ENCODE peak calls at places on chromosomes 3 and 15, in nine cellular contexts. One of them, this sample, is unnamed.

GRCh38 chr15:67098768-67099282 is 33.4 kb downstream of the SMAD3 start:
- DNase-seq in A549: no peak
- DNase-seq in cardiac muscle cell: no peak
- DNase-seq in activated B cell treated with CpG ODN at 0.5 μM for 24 hours: no peak
- DNase-seq in AG04450: no peak
- DNase-seq in RWPE1: no peak
- DNase-seq in psoas muscle: no peak
- DNase-seq in ovary: no peak
- DNase-seq in pancreas: no peak
- DNase-seq in this sample: no peak

GRCh38 chr3:24004171-24004938 is 59.3 kb downstream of the NR1D2 start:
- DNase-seq in A549: no peak
- DNase-seq in cardiac muscle cell: no peak
- DNase-seq in activated B cell treated with CpG ODN at 0.5 μM for 24 hours: no peak
- DNase-seq in AG04450: no peak
- DNase-seq in RWPE1: no peak
- DNase-seq in psoas muscle: no peak
- DNase-seq in ovary: no peak
- DNase-seq in pancreas: no peak
- DNase-seq in this sample: no peak

GRCh38 chr3:131549340-131549739 is 46.6 kb upstream of the MRPL3 start:
- DNase-seq in A549: no peak
- DNase-seq in cardiac muscle cell: no peak
- DNase-seq in activated B cell treated with CpG ODN at 0.5 μM for 24 hours: no peak
- DNase-seq in AG04450: no peak
- DNase-seq in RWPE1: no peak
- DNase-seq in psoas muscle: no peak
- DNase-seq in ovary: no peak
- DNase-seq in pancreas: no peak
- DNase-seq in this sample: no peak

GRCh38 chr15:45111390-45112142 is 2.4 kb downstream of the DUOX2 start:
- DNase-seq in A549: no peak
- DNase-seq in cardiac muscle cell: no peak
- DNase-seq in activated B cell treated with CpG ODN at 0.5 μM for 24 hours: no peak
- DNase-seq in AG04450: no peak
- DNase-seq in RWPE1: no peak
- DNase-seq in psoas muscle: no peak
- DNase-seq in ovary: no peak
- DNase-seq in pancreas: no peak
- DNase-seq in this sample: no peak

GRCh38 chr3:139378587-139378986 is 10.9 kb downstream of the COPB2 start:
- DNase-seq in A549: no peak
- DNase-seq in cardiac muscle cell: no peak
- DNase-seq in activated B cell treated with CpG ODN at 0.5 μM for 24 hours: no peak
- DNase-seq in AG04450: no peak
- DNase-seq in RWPE1: no peak
- DNase-seq in psoas muscle: no peak
- DNase-seq in ovary: no peak
- DNase-seq in pancreas: no peak
- DNase-seq in this sample: no peak

GRCh38 chr3:126479642-126480041 is 4.0 kb upstream of the ZXDC start:
- DNase-seq in A549: no peak
- DNase-seq in cardiac muscle cell: no peak
- DNase-seq in activated B cell treated with CpG ODN at 0.5 μM for 24 hours: no peak
- DNase-seq in AG04450: no peak
- DNase-seq in RWPE1: no peak
- DNase-seq in psoas muscle: no peak
- DNase-seq in ovary: no peak
- DNase-seq in pancreas: no peak
- DNase-seq in this sample: no peak

GRCh38 chr3:128993461-128994172 is at the start of gene CFAP92:
- DNase-seq in A549: peak
- DNase-seq in cardiac muscle cell: peak
- DNase-seq in activated B cell treated with CpG ODN at 0.5 μM for 24 hours: peak
- DNase-seq in AG04450: no peak
- DNase-seq in RWPE1: peak
- DNase-seq in psoas muscle: peak
- DNase-seq in ovary: peak
- DNase-seq in pancreas: peak
- DNase-seq in this sample: no peak

GRCh38 chr3:146421814-146422748 is 47.3 kb downstream of the PLSCR2 start:
- DNase-seq in A549: peak
- DNase-seq in cardiac muscle cell: no peak
- DNase-seq in activated B cell treated with CpG ODN at 0.5 μM for 24 hours: no peak
- DNase-seq in AG04450: peak
- DNase-seq in RWPE1: peak
- DNase-seq in psoas muscle: no peak
- DNase-seq in ovary: no peak
- DNase-seq in pancreas: no peak
- DNase-seq in this sample: no peak

GRCh38 chr15:73346735-73347312 is 21.9 kb downstream of the HCN4 start:
- DNase-seq in A549: peak
- DNase-seq in cardiac muscle cell: peak
- DNase-seq in activated B cell treated with CpG ODN at 0.5 μM for 24 hours: peak
- DNase-seq in AG04450: no peak
- DNase-seq in RWPE1: peak
- DNase-seq in psoas muscle: peak
- DNase-seq in ovary: peak
- DNase-seq in pancreas: peak
- DNase-seq in this sample: no peak

GRCh38 chr3:132090921-132091320 is 56.1 kb upstream of the CPNE4 start:
- DNase-seq in A549: no peak
- DNase-seq in cardiac muscle cell: no peak
- DNase-seq in activated B cell treated with CpG ODN at 0.5 μM for 24 hours: no peak
- DNase-seq in AG04450: no peak
- DNase-seq in RWPE1: no peak
- DNase-seq in psoas muscle: no peak
- DNase-seq in ovary: no peak
- DNase-seq in pancreas: no peak
- DNase-seq in this sample: no peak

GRCh38 chr15:92801774-92802464 is 98.2 kb upstream of the CHD2 start:
- DNase-seq in A549: no peak
- DNase-seq in cardiac muscle cell: no peak
- DNase-seq in activated B cell treated with CpG ODN at 0.5 μM for 24 hours: no peak
- DNase-seq in AG04450: peak
- DNase-seq in RWPE1: no peak
- DNase-seq in psoas muscle: peak
- DNase-seq in ovary: peak
- DNase-seq in pancreas: peak
- DNase-seq in this sample: peak

GRCh38 chr3:34212175-34212574 is 413.7 kb downstream of the PDCD6IP start:
- DNase-seq in A549: no peak
- DNase-seq in cardiac muscle cell: no peak
- DNase-seq in activated B cell treated with CpG ODN at 0.5 μM for 24 hours: no peak
- DNase-seq in AG04450: no peak
- DNase-seq in RWPE1: no peak
- DNase-seq in psoas muscle: no peak
- DNase-seq in ovary: no peak
- DNase-seq in pancreas: peak
- DNase-seq in this sample: no peak

GRCh38 chr3:148657470-148657869 is 40.2 kb upstream of the AGTR1 start:
- DNase-seq in A549: no peak
- DNase-seq in cardiac muscle cell: no peak
- DNase-seq in activated B cell treated with CpG ODN at 0.5 μM for 24 hours: no peak
- DNase-seq in AG04450: no peak
- DNase-seq in RWPE1: no peak
- DNase-seq in psoas muscle: no peak
- DNase-seq in ovary: no peak
- DNase-seq in pancreas: no peak
- DNase-seq in this sample: no peak

GRCh38 chr3:123430266-123430665 is 18.6 kb downstream of the ADCY5 start:
- DNase-seq in A549: no peak
- DNase-seq in cardiac muscle cell: no peak
- DNase-seq in activated B cell treated with CpG ODN at 0.5 μM for 24 hours: no peak
- DNase-seq in AG04450: no peak
- DNase-seq in RWPE1: no peak
- DNase-seq in psoas muscle: no peak
- DNase-seq in ovary: no peak
- DNase-seq in pancreas: no peak
- DNase-seq in this sample: no peak

GRCh38 chr3:58989173-58989572 is 60.7 kb downstream of the CFAP20DC start:
- DNase-seq in A549: no peak
- DNase-seq in cardiac muscle cell: no peak
- DNase-seq in activated B cell treated with CpG ODN at 0.5 μM for 24 hours: no peak
- DNase-seq in AG04450: peak
- DNase-seq in RWPE1: peak
- DNase-seq in psoas muscle: no peak
- DNase-seq in ovary: no peak
- DNase-seq in pancreas: no peak
- DNase-seq in this sample: no peak

GRCh38 chr15:76449455-76449854 is 112.9 kb downstream of the ISL2 start:
- DNase-seq in A549: no peak
- DNase-seq in cardiac muscle cell: no peak
- DNase-seq in activated B cell treated with CpG ODN at 0.5 μM for 24 hours: no peak
- DNase-seq in AG04450: no peak
- DNase-seq in RWPE1: no peak
- DNase-seq in psoas muscle: no peak
- DNase-seq in ovary: no peak
- DNase-seq in pancreas: no peak
- DNase-seq in this sample: no peak

GRCh38 chr3:94482686-94483085 is 419.8 kb downstream of the NSUN3 start:
- DNase-seq in A549: no peak
- DNase-seq in cardiac muscle cell: no peak
- DNase-seq in activated B cell treated with CpG ODN at 0.5 μM for 24 hours: no peak
- DNase-seq in AG04450: no peak
- DNase-seq in RWPE1: no peak
- DNase-seq in psoas muscle: no peak
- DNase-seq in ovary: no peak
- DNase-seq in pancreas: no peak
- DNase-seq in this sample: no peak

GRCh38 chr15:56040081-56041035 is 46.9 kb upstream of the NEDD4 start:
- DNase-seq in A549: peak
- DNase-seq in cardiac muscle cell: no peak
- DNase-seq in activated B cell treated with CpG ODN at 0.5 μM for 24 hours: no peak
- DNase-seq in AG04450: peak
- DNase-seq in RWPE1: peak
- DNase-seq in psoas muscle: peak
- DNase-seq in ovary: peak
- DNase-seq in pancreas: peak
- DNase-seq in this sample: peak

GRCh38 chr3:127712881-127713771 is 40.4 kb downstream of the ABTB1 start:
- DNase-seq in A549: no peak
- DNase-seq in cardiac muscle cell: no peak
- DNase-seq in activated B cell treated with CpG ODN at 0.5 μM for 24 hours: no peak
- DNase-seq in AG04450: no peak
- DNase-seq in RWPE1: no peak
- DNase-seq in psoas muscle: no peak
- DNase-seq in ovary: no peak
- DNase-seq in pancreas: no peak
- DNase-seq in this sample: no peak

GRCh38 chr15:79680721-79681120 is 216.1 kb downstream of the MTHFS start:
- DNase-seq in A549: peak
- DNase-seq in cardiac muscle cell: no peak
- DNase-seq in activated B cell treated with CpG ODN at 0.5 μM for 24 hours: no peak
- DNase-seq in AG04450: peak
- DNase-seq in RWPE1: peak
- DNase-seq in psoas muscle: no peak
- DNase-seq in ovary: no peak
- DNase-seq in pancreas: no peak
- DNase-seq in this sample: peak

GRCh38 chr3:142226474-142226873 is 1.1 kb upstream of the GK5 start:
- DNase-seq in A549: peak
- DNase-seq in cardiac muscle cell: no peak
- DNase-seq in activated B cell treated with CpG ODN at 0.5 μM for 24 hours: no peak
- DNase-seq in AG04450: no peak
- DNase-seq in RWPE1: peak
- DNase-seq in psoas muscle: no peak
- DNase-seq in ovary: no peak
- DNase-seq in pancreas: no peak
- DNase-seq in this sample: no peak

GRCh38 chr3:140834266-140835037 is 107.2 kb upstream of the SLC25A36 start:
- DNase-seq in A549: no peak
- DNase-seq in cardiac muscle cell: no peak
- DNase-seq in activated B cell treated with CpG ODN at 0.5 μM for 24 hours: no peak
- DNase-seq in AG04450: no peak
- DNase-seq in RWPE1: peak
- DNase-seq in psoas muscle: no peak
- DNase-seq in ovary: no peak
- DNase-seq in pancreas: no peak
- DNase-seq in this sample: no peak

GRCh38 chr3:45343947-45344346 is 44.4 kb upstream of the LARS2 start:
- DNase-seq in A549: peak
- DNase-seq in cardiac muscle cell: no peak
- DNase-seq in activated B cell treated with CpG ODN at 0.5 μM for 24 hours: no peak
- DNase-seq in AG04450: no peak
- DNase-seq in RWPE1: peak
- DNase-seq in psoas muscle: no peak
- DNase-seq in ovary: no peak
- DNase-seq in pancreas: no peak
- DNase-seq in this sample: no peak
- TF ChIP-seq CTCF in A549: no peak
- TF ChIP-seq CTCF in cardiac muscle cell: no peak
- TF ChIP-seq CTCF in activated B cell treated with CpG ODN at 0.5 μM for 24 hours: no peak
- TF ChIP-seq CTCF in AG04450: no peak
- TF ChIP-seq CTCF in RWPE1: no peak
- TF ChIP-seq CTCF in psoas muscle: no peak
- TF ChIP-seq CTCF in ovary: no peak
- TF ChIP-seq CTCF in pancreas: no peak
- TF ChIP-seq CTCF in this sample: no peak

GRCh38 chr15:64905119-64905831 is 6.4 kb upstream of the ANKDD1A start:
- DNase-seq in A549: peak
- DNase-seq in cardiac muscle cell: peak
- DNase-seq in activated B cell treated with CpG ODN at 0.5 μM for 24 hours: peak
- DNase-seq in AG04450: no peak
- DNase-seq in RWPE1: peak
- DNase-seq in psoas muscle: peak
- DNase-seq in ovary: peak
- DNase-seq in pancreas: peak
- DNase-seq in this sample: peak
- TF ChIP-seq CTCF in A549: peak
- TF ChIP-seq CTCF in cardiac muscle cell: peak
- TF ChIP-seq CTCF in activated B cell treated with CpG ODN at 0.5 μM for 24 hours: peak
- TF ChIP-seq CTCF in AG04450: peak
- TF ChIP-seq CTCF in RWPE1: peak
- TF ChIP-seq CTCF in psoas muscle: peak
- TF ChIP-seq CTCF in ovary: no peak
- TF ChIP-seq CTCF in pancreas: peak
- TF ChIP-seq CTCF in this sample: peak

GRCh38 chr15:57751177-57751800 is 44.8 kb downstream of the POLR2M start:
- DNase-seq in A549: peak
- DNase-seq in cardiac muscle cell: peak
- DNase-seq in activated B cell treated with CpG ODN at 0.5 μM for 24 hours: no peak
- DNase-seq in AG04450: peak
- DNase-seq in RWPE1: peak
- DNase-seq in psoas muscle: no peak
- DNase-seq in ovary: no peak
- DNase-seq in pancreas: no peak
- DNase-seq in this sample: no peak
- TF ChIP-seq CTCF in A549: peak
- TF ChIP-seq CTCF in cardiac muscle cell: peak
- TF ChIP-seq CTCF in activated B cell treated with CpG ODN at 0.5 μM for 24 hours: no peak
- TF ChIP-seq CTCF in AG04450: peak
- TF ChIP-seq CTCF in RWPE1: peak
- TF ChIP-seq CTCF in psoas muscle: peak
- TF ChIP-seq CTCF in ovary: no peak
- TF ChIP-seq CTCF in pancreas: no peak
- TF ChIP-seq CTCF in this sample: peak

DNA sequence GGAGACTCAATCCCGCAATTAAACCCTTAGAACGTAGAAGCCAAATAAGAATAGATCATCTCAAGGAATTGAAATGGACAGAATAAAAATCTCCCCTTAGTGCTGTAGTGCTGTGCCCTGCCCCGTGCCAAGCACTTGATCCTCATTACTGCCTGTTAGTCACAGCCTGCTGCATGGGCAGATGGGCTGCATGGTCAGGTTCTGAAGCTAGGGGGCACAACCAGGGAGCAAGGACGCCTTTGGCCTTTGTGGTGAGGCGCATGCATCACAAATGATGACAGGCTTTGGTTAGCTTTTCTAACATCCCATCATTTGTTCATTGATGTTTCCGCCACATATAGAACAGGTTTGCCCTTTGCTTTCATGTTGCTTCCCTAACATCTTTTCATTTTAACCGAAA is 336.3 kb upstream of the ADAMTS9 start:
- DNase-seq in A549: no peak
- DNase-seq in cardiac muscle cell: no peak
- DNase-seq in activated B cell treated with CpG ODN at 0.5 μM for 24 hours: no peak
- DNase-seq in AG04450: no peak
- DNase-seq in RWPE1: no peak
- DNase-seq in psoas muscle: no peak
- DNase-seq in ovary: no peak
- DNase-seq in pancreas: no peak
- DNase-seq in this sample: no peak
- TF ChIP-seq CTCF in A549: no peak
- TF ChIP-seq CTCF in cardiac muscle cell: no peak
- TF ChIP-seq CTCF in activated B cell treated with CpG ODN at 0.5 μM for 24 hours: no peak
- TF ChIP-seq CTCF in AG04450: no peak
- TF ChIP-seq CTCF in RWPE1: no peak
- TF ChIP-seq CTCF in psoas muscle: no peak
- TF ChIP-seq CTCF in ovary: no peak
- TF ChIP-seq CTCF in pancreas: no peak
- TF ChIP-seq CTCF in this sample: no peak

This sample was measured in AG09319.